ENCODE peak calls at places on chromosomes 6 and 20, in six cellular contexts. One of them, this sample, is unnamed.

GRCh38 chr6:3228046-3228671 is 706 bp upstream of the TUBB2B start:
- DNase-seq in colonic mucosa: no peak
- DNase-seq in astrocyte: no peak
- DNase-seq in AG04450: no peak
- DNase-seq in tibial artery: no peak
- DNase-seq in testis: no peak
- DNase-seq in this sample: no peak

GRCh38 chr6:63565727-63566625 is 6.3 kb upstream of the LOC128125822 start:
- DNase-seq in colonic mucosa: no peak
- DNase-seq in astrocyte: peak
- DNase-seq in AG04450: no peak
- DNase-seq in tibial artery: no peak
- DNase-seq in testis: no peak
- DNase-seq in this sample: no peak

GRCh38 chr6:99993533-99994251 is at the start of gene MCHR2:
- DNase-seq in colonic mucosa: no peak
- DNase-seq in astrocyte: no peak
- DNase-seq in AG04450: no peak
- DNase-seq in tibial artery: no peak
- DNase-seq in testis: peak
- DNase-seq in this sample: no peak

GRCh38 chr6:16251706-16252105 is 13.3 kb downstream of the GMPR start:
- DNase-seq in colonic mucosa: no peak
- DNase-seq in astrocyte: no peak
- DNase-seq in AG04450: no peak
- DNase-seq in tibial artery: no peak
- DNase-seq in testis: no peak
- DNase-seq in this sample: no peak

GRCh38 chr6:16288163-16288562 is 49.8 kb downstream of the GMPR start:
- DNase-seq in colonic mucosa: no peak
- DNase-seq in astrocyte: no peak
- DNase-seq in AG04450: no peak
- DNase-seq in tibial artery: no peak
- DNase-seq in testis: no peak
- DNase-seq in this sample: no peak

GRCh38 chr6:106746660-106747059 is 117.3 kb downstream of the QRSL1 start:
- DNase-seq in colonic mucosa: no peak
- DNase-seq in astrocyte: peak
- DNase-seq in AG04450: no peak
- DNase-seq in tibial artery: no peak
- DNase-seq in testis: no peak
- DNase-seq in this sample: no peak

GRCh38 chr20:41174373-41174772 is 37.0 kb downstream of the PLCG1 start:
- DNase-seq in colonic mucosa: peak
- DNase-seq in astrocyte: no peak
- DNase-seq in AG04450: no peak
- DNase-seq in tibial artery: peak
- DNase-seq in testis: peak
- DNase-seq in this sample: no peak

GRCh38 chr6:167116109-167116837 is 6.6 kb upstream of the CCR6 start:
- DNase-seq in colonic mucosa: no peak
- DNase-seq in astrocyte: no peak
- DNase-seq in AG04450: no peak
- DNase-seq in tibial artery: no peak
- DNase-seq in testis: peak
- DNase-seq in this sample: no peak

GRCh38 chr6:145531032-145531431 is 204.3 kb downstream of the EPM2A start:
- DNase-seq in colonic mucosa: no peak
- DNase-seq in astrocyte: no peak
- DNase-seq in AG04450: no peak
- DNase-seq in tibial artery: no peak
- DNase-seq in testis: no peak
- DNase-seq in this sample: no peak

GRCh38 chr6:135311446-135312200 is 130.5 kb downstream of the MYB start:
- DNase-seq in colonic mucosa: no peak
- DNase-seq in astrocyte: no peak
- DNase-seq in AG04450: no peak
- DNase-seq in tibial artery: no peak
- DNase-seq in testis: no peak
- DNase-seq in this sample: no peak

GRCh38 chr20:3889489-3890409 is 562 bp downstream of the PANK2 start:
- DNase-seq in colonic mucosa: peak
- DNase-seq in astrocyte: no peak
- DNase-seq in AG04450: no peak
- DNase-seq in tibial artery: peak
- DNase-seq in testis: peak
- DNase-seq in this sample: no peak

GRCh38 chr20:4502756-4503155 is 219.0 kb upstream of the PRND start:
- DNase-seq in colonic mucosa: no peak
- DNase-seq in astrocyte: no peak
- DNase-seq in AG04450: no peak
- DNase-seq in tibial artery: no peak
- DNase-seq in testis: peak
- DNase-seq in this sample: no peak

GRCh38 chr20:55893031-55893430 is 112.3 kb downstream of the CBLN4 start:
- DNase-seq in colonic mucosa: no peak
- DNase-seq in astrocyte: no peak
- DNase-seq in AG04450: no peak
- DNase-seq in tibial artery: no peak
- DNase-seq in testis: no peak
- DNase-seq in this sample: no peak

GRCh38 chr6:56570434-56571359 is 72.0 kb downstream of the DST start:
- DNase-seq in colonic mucosa: no peak
- DNase-seq in astrocyte: peak
- DNase-seq in AG04450: no peak
- DNase-seq in tibial artery: no peak
- DNase-seq in testis: no peak
- DNase-seq in this sample: no peak

GRCh38 chr6:15876406-15876805 is 213.6 kb upstream of the DTNBP1 start:
- DNase-seq in colonic mucosa: no peak
- DNase-seq in astrocyte: peak
- DNase-seq in AG04450: no peak
- DNase-seq in tibial artery: no peak
- DNase-seq in testis: no peak
- DNase-seq in this sample: peak

GRCh38 chr6:156175433-156175832 is 601.7 kb upstream of the ARID1B start:
- DNase-seq in colonic mucosa: no peak
- DNase-seq in astrocyte: no peak
- DNase-seq in AG04450: no peak
- DNase-seq in tibial artery: no peak
- DNase-seq in testis: no peak
- DNase-seq in this sample: no peak

DNA sequence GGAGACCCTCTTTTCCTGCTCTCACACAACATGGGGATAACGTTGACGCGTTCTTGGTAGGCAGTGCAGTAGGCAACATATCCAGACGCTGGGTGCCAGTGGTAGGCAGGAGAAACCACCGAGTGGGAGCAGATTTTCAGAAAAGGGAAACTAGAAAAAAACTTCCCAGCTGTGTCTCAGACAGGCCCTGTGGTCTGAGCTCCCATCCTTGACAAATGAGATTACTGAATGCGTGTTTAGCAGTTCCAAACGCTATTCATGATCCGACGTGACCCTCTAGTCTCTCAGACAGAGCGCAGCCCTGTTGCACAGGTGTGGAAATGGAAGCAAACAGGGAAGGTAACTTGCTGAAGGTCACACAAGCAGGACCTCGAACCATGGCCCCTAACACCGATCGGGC is 83.9 kb upstream of the DUSP22 start:
- DNase-seq in colonic mucosa: no peak
- DNase-seq in astrocyte: no peak
- DNase-seq in AG04450: no peak
- DNase-seq in tibial artery: no peak
- DNase-seq in testis: no peak
- DNase-seq in this sample: no peak
- H3K4me3 ChIP-seq in colonic mucosa: no peak
- H3K4me3 ChIP-seq in astrocyte: no peak
- H3K4me3 ChIP-seq in AG04450: no peak
- H3K4me3 ChIP-seq in tibial artery: no peak
- H3K4me3 ChIP-seq in testis: no peak
- H3K4me3 ChIP-seq in this sample: no peak

GRCh38 chr6:139895205-139895793 is 520.9 kb upstream of the CITED2 start:
- DNase-seq in colonic mucosa: no peak
- DNase-seq in astrocyte: no peak
- DNase-seq in AG04450: no peak
- DNase-seq in tibial artery: no peak
- DNase-seq in testis: no peak
- DNase-seq in this sample: no peak
- TF ChIP-seq CTCF in colonic mucosa: no peak
- TF ChIP-seq CTCF in astrocyte: no peak
- TF ChIP-seq CTCF in AG04450: peak
- TF ChIP-seq CTCF in tibial artery: peak
- TF ChIP-seq CTCF in testis: peak
- TF ChIP-seq CTCF in this sample: peak

DNA sequence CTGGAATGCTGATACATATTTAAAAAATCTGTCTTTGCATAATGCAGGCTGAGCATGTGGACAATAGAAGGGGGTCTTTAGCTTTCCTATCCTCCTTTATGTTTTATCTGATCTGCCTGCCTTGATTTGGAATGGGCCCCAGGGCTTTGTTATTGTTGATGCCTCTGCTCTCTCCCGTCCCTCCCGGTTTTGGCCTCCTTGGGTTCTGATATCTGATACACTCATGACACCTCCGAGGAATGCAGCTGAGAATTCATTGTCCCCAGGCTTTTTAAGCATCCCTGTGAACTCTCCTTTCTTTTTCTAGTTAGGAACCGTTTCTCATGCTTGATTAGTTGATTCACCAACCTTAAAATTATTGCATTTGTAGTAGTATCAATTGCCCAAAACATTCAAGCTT is 185.5 kb upstream of the RALGAPA2 start:
- DNase-seq in colonic mucosa: no peak
- DNase-seq in astrocyte: no peak
- DNase-seq in AG04450: no peak
- DNase-seq in tibial artery: no peak
- DNase-seq in testis: no peak
- DNase-seq in this sample: no peak
- H3K4me3 ChIP-seq in colonic mucosa: no peak
- H3K4me3 ChIP-seq in astrocyte: no peak
- H3K4me3 ChIP-seq in AG04450: no peak
- H3K4me3 ChIP-seq in tibial artery: no peak
- H3K4me3 ChIP-seq in testis: no peak
- H3K4me3 ChIP-seq in this sample: no peak

DNA sequence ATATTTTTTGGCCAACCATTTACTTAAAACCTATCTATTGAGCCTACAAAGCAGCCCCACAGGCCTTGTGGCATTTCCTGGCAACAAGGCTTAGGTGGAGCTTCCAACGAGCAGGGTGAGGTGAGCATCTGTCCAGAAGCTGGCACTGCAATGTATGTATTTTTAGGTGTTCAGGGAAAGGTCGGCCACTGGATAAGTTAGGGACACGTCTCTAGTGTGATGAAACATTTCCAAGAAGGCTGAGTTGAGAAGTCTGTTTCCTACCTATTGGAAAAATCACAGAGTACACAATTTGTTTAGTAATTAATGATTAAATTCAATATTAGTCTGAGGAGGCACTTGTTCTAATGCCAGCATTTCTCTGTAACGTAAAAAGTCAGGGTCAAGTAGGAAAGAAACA is 17.8 kb upstream of the RCAN2 start:
- DNase-seq in colonic mucosa: no peak
- DNase-seq in astrocyte: no peak
- DNase-seq in AG04450: no peak
- DNase-seq in tibial artery: no peak
- DNase-seq in testis: no peak
- DNase-seq in this sample: no peak
- TF ChIP-seq CTCF in colonic mucosa: no peak
- TF ChIP-seq CTCF in astrocyte: no peak
- TF ChIP-seq CTCF in AG04450: no peak
- TF ChIP-seq CTCF in tibial artery: no peak
- TF ChIP-seq CTCF in testis: no peak
- TF ChIP-seq CTCF in this sample: no peak

GRCh38 chr6:27141013-27141412 is 106.5 kb upstream of the PRSS16 start:
- DNase-seq in colonic mucosa: no peak
- DNase-seq in astrocyte: no peak
- DNase-seq in AG04450: no peak
- DNase-seq in tibial artery: no peak
- DNase-seq in testis: no peak
- DNase-seq in this sample: no peak
- H3K4me3 ChIP-seq in colonic mucosa: no peak
- H3K4me3 ChIP-seq in astrocyte: no peak
- H3K4me3 ChIP-seq in AG04450: peak
- H3K4me3 ChIP-seq in tibial artery: no peak
- H3K4me3 ChIP-seq in testis: no peak
- H3K4me3 ChIP-seq in this sample: peak

GRCh38 chr6:31354788-31355539 is 2.0 kb downstream of the HLA-B start:
- DNase-seq in colonic mucosa: no peak
- DNase-seq in astrocyte: no peak
- DNase-seq in AG04450: no peak
- DNase-seq in tibial artery: no peak
- DNase-seq in testis: no peak
- DNase-seq in this sample: no peak
- TF ChIP-seq CTCF in colonic mucosa: no peak
- TF ChIP-seq CTCF in astrocyte: no peak
- TF ChIP-seq CTCF in AG04450: no peak
- TF ChIP-seq CTCF in tibial artery: no peak
- TF ChIP-seq CTCF in testis: no peak
- TF ChIP-seq CTCF in this sample: no peak

DNA sequence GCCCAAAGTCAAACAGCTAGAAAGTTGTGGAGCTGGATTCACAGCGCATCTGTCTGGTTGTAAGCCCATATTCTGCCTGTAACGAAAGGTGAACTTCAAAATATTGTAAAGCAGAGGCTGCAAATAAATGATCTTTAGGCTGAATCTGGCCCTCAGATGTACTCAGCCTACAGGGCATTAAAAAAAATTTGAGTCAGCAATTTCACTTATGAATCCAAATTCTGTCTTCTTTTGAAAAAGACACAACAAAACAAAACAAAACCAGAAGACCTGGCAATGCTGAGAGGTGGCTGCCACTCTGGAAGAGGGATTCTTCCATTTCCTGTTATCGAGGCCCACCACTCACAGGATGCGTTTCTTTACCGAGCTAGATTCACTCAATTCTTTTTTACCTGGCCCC is 7.1 kb downstream of the LAMA4 start:
- DNase-seq in colonic mucosa: no peak
- DNase-seq in astrocyte: no peak
- DNase-seq in AG04450: no peak
- DNase-seq in tibial artery: no peak
- DNase-seq in testis: no peak
- DNase-seq in this sample: no peak
- H3K4me3 ChIP-seq in colonic mucosa: no peak
- H3K4me3 ChIP-seq in astrocyte: no peak
- H3K4me3 ChIP-seq in AG04450: no peak
- H3K4me3 ChIP-seq in tibial artery: no peak
- H3K4me3 ChIP-seq in testis: no peak
- H3K4me3 ChIP-seq in this sample: no peak

GRCh38 chr6:42200035-42200434 is 5.3 kb upstream of the GUCA1B start:
- DNase-seq in colonic mucosa: peak
- DNase-seq in astrocyte: peak
- DNase-seq in AG04450: peak
- DNase-seq in tibial artery: no peak
- DNase-seq in testis: no peak
- DNase-seq in this sample: no peak

GRCh38 chr6:42201382-42201781 is 6.6 kb upstream of the GUCA1B start:
- DNase-seq in colonic mucosa: no peak
- DNase-seq in astrocyte: no peak
- DNase-seq in AG04450: no peak
- DNase-seq in tibial artery: no peak
- DNase-seq in testis: no peak
- DNase-seq in this sample: no peak

GRCh38 chr6:42199106-42199981 is 4.6 kb upstream of the GUCA1B start:
- DNase-seq in colonic mucosa: no peak
- DNase-seq in astrocyte: peak
- DNase-seq in AG04450: no peak
- DNase-seq in tibial artery: no peak
- DNase-seq in testis: peak
- DNase-seq in this sample: no peak

GRCh38 chr6:42195415-42195814 is 659 bp upstream of the GUCA1B start:
- DNase-seq in colonic mucosa: no peak
- DNase-seq in astrocyte: no peak
- DNase-seq in AG04450: no peak
- DNase-seq in tibial artery: no peak
- DNase-seq in testis: no peak
- DNase-seq in this sample: no peak

GRCh38 chr6:42197574-42198362 is 3.0 kb upstream of the GUCA1B start:
- DNase-seq in colonic mucosa: no peak
- DNase-seq in astrocyte: peak
- DNase-seq in AG04450: no peak
- DNase-seq in tibial artery: no peak
- DNase-seq in testis: no peak
- DNase-seq in this sample: no peak
- TF ChIP-seq CTCF in colonic mucosa: no peak
- TF ChIP-seq CTCF in astrocyte: no peak
- TF ChIP-seq CTCF in AG04450: peak
- TF ChIP-seq CTCF in tibial artery: no peak
- TF ChIP-seq CTCF in testis: no peak
- TF ChIP-seq CTCF in this sample: no peak